ENCODE peak calls at places on chromosomes 7 and 10, in four cellular contexts. S is transverse colon, W is adipocyte, Y is hepatocyte. M is an unnamed sample. For H3K4me1, the result is how much of the 10 kb centered on the place peaks cover.

GRCh38 chr7:81846398-81846797 is 76.6 kb upstream of the HGF start:
- DNase-seq in S (no peak), W (peak), Y (peak), M (no peak)

GRCh38 chr7:157013101-157013500 is 2.6 kb upstream of the MNX1 start:
- DNase-seq in S (no peak), W (no peak), Y (no peak), M (no peak)

GRCh38 chr10:3784510-3785250 is at the start of gene KLF6:
- DNase-seq in S (peak), W (peak), Y (peak), M (peak)

GRCh38 chr10:66717221-66717981 is 208.4 kb upstream of the LRRTM3 start:
- DNase-seq in S (peak), W (no peak), Y (peak), M (no peak)

GRCh38 chr10:132542086-132542775 is 4.6 kb downstream of the INPP5A start:
- DNase-seq in S (no peak), W (no peak), Y (no peak), M (no peak)

GRCh38 chr7:45599851-45600706 is 25.9 kb downstream of the ADCY1 start:
- DNase-seq in S (no peak), W (no peak), Y (no peak), M (no peak)

GRCh38 chr10:114577133-114577532 is 80.9 kb downstream of the ABLIM1 start:
- DNase-seq in S (no peak), W (peak), Y (no peak), M (no peak)

GRCh38 chr7:54858008-54858692 is 99.1 kb upstream of the SEC61G start:
- DNase-seq in S (no peak), W (no peak), Y (no peak), M (no peak)

GRCh38 chr7:74104702-74105101 is 21.1 kb downstream of the LIMK1 start:
- DNase-seq in S (no peak), W (peak), Y (no peak), M (no peak)

GRCh38 chr10:86899670-86900276 is 57.6 kb downstream of the MMRN2 start:
- DNase-seq in S (peak), W (peak), Y (peak), M (peak)

DNA sequence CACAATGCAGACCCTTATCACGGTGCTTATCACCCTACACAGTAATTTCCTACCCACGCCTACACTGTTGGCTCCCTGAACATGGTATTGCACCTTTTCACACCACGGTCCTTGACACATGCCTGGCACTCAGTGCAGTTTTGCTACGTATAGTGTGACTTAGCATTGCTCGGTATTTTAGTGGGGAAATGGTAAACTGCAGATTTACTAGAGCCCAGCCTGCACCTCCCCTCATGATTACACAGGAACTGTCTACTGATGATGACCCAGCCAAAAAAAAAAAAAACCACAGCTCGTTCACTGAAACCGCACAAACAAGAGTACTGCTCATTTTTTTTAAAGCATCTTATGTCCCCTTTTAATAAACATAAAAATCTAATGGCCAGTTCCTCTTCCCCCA is 124.2 kb upstream of the ZNF746 start:
- DNase-seq in S (no peak), W (no peak), Y (no peak), M (no peak)
- H3K4me1 ChIP-seq in S (under half), W (under half), Y (under half), M (under half)

GRCh38 chr10:74117738-74118137 is 32.9 kb downstream of the AP3M1 start:
- DNase-seq in S (no peak), W (no peak), Y (no peak), M (no peak)
- H3K4me1 ChIP-seq in S (under half), W (half or more), Y (under half), M (under half)

GRCh38 chr7:16647435-16647960 is 1.5 kb downstream of the BZW2 start:
- DNase-seq in S (no peak), W (no peak), Y (no peak), M (no peak)

GRCh38 chr7:16649196-16649595 is 3.2 kb downstream of the BZW2 start:
- DNase-seq in S (no peak), W (peak), Y (no peak), M (no peak)

GRCh38 chr7:16650266-16650665 is 4.3 kb downstream of the BZW2 start:
- DNase-seq in S (no peak), W (no peak), Y (no peak), M (no peak)

GRCh38 chr7:16646427-16647081 is 573 bp downstream of the BZW2 start:
- DNase-seq in S (peak), W (peak), Y (peak), M (peak)

DNA sequence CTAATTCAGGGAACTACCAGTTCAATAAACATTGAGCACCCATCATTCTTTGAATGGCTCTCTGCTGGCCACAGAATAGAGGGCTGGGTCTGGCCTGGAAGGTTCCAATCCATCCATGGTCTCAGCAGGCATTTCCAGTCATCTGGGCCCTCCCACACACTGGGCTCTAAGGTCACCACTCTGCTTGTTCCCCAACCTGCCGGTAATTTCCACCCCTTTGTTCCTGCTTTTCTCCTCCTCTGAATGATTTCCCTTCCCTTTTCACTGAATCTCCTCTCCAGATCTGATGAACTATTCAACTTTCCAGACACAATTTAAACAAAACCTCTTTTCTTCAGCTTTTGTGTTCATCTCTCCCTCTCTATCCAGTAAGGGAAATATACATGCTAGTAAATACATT is 2.6 kb downstream of the BZW2 start:
- DNase-seq in S (no peak), W (no peak), Y (no peak), M (no peak)
- H3K4me1 ChIP-seq in S (under half), W (under half), Y (under half), M (under half)

GRCh38 chr7:135275971-135276580 is 42.4 kb downstream of the STRA8 start:
- DNase-seq in S (no peak), W (no peak), Y (no peak), M (no peak)

GRCh38 chr7:135274495-135275268 is 41.0 kb downstream of the STRA8 start:
- DNase-seq in S (peak), W (peak), Y (peak), M (peak)

GRCh38 chr7:135281363-135281949 is 47.8 kb downstream of the STRA8 start:
- DNase-seq in S (peak), W (peak), Y (peak), M (peak)

GRCh38 chr7:135273581-135273980 is 39.9 kb downstream of the STRA8 start:
- DNase-seq in S (no peak), W (no peak), Y (no peak), M (no peak)

DNA sequence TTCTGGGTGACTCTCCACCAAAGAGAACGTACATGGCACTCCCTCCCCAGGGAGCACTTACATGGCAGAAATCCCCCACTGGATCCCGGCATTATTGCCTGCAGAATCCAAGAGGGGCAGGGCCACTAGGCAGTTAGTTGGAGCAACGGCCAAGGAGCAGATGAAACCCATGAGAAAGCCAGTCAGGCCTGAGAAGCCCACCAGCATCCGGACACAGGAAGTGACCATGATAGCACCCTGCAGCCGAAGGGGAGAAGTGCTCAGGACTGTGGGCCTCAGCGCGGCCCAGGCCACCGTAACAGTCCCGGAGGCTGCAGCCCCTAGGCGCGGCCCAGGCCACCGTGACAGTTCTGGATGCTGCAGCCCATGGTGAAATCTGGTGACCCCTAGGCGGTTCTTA is 43.5 kb downstream of the STRA8 start:
- DNase-seq in S (no peak), W (no peak), Y (no peak), M (no peak)
- H3K4me1 ChIP-seq in S (under half), W (under half), Y (under half), M (under half)

GRCh38 chr7:130921391-130922180 is 187.6 kb upstream of the KLF14 start:
- DNase-seq in S (peak), W (peak), Y (no peak), M (peak)

GRCh38 chr7:130920122-130920521 is 186.1 kb upstream of the KLF14 start:
- DNase-seq in S (no peak), W (no peak), Y (no peak), M (no peak)

GRCh38 chr7:130923930-130924329 is 189.9 kb upstream of the KLF14 start:
- DNase-seq in S (no peak), W (no peak), Y (no peak), M (no peak)

GRCh38 chr7:130925136-130925794 is 191.3 kb upstream of the KLF14 start:
- DNase-seq in S (no peak), W (no peak), Y (peak), M (no peak)

DNA sequence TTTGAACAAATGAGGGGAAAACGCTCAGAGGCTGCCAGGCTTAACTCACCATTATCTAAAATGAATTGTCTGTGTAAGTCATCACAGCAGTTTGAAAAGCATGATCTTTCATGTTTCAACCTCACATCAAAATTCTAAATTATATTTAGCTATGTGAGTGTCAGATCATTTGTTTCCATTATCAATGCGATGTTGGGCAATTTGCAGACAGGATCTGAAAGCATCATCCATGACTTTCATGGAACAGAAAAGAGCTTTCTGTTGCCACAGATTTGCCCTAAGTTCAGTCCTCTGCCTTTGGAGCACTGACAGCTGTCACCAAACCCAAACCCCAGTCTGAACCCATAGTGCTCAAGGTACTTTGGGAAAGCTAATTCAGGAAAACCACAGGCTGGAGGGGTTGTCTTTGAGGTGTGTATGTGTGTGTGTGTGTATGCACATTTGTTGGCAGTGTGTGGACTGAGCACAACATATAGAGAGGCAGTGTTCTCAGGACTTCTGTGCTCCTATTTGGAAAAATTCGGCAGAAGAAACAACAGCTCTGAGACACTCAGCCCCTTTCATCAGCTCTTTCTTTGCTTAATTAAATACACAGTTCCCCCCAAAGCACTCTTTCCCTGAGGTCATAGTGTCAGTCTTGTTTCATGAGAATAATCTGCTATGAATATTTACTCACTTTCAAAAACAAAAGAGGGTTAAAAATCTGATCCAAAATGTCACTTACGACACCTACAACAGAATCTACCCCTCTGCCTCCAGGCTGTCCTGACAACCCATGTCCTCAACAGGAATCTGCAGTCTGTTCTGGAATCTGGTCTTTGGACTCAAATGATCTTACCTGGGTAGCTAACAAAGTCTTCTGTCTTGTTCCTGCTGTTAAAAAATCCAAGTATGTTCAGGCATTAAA is 188.5 kb upstream of the KLF14 start:
- DNase-seq in S (no peak), W (no peak), Y (no peak), M (no peak)
- H3K4me1 ChIP-seq in S (half or more), W (half or more), Y (under half), M (under half)

DNA sequence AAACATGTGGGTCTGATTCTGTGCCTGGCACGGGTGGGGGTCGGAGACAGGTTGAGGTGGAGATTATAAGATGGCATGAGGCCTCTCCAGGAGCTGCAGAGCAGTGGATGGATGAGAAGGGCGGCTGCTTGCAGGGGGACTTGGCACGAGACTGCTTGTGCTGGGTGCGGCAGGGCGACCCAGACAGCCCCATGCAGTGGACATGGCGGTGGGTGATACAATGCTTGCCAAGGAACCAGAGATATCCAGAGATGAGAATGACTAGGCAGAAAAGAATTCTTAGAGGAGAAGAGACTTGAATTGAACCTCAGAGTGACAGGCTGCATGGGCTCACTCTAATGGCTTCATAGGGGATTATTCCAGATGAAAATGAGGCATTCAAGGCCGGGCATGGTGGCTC is 145.4 kb downstream of the NEURL1 start:
- DNase-seq in S (no peak), W (no peak), Y (no peak), M (no peak)
- H3K4me1 ChIP-seq in S (under half), W (half or more), Y (under half), M (under half)

GRCh38 chr10:17062493-17063487 is 66.8 kb downstream of the CUBN start:
- DNase-seq in S (no peak), W (peak), Y (peak), M (no peak)

GRCh38 chr10:17066801-17067200 is 62.8 kb downstream of the CUBN start:
- DNase-seq in S (no peak), W (no peak), Y (no peak), M (no peak)

GRCh38 chr10:17065273-17065672 is 64.3 kb downstream of the CUBN start:
- DNase-seq in S (no peak), W (no peak), Y (no peak), M (no peak)

GRCh38 chr10:17066000-17066399 is 63.6 kb downstream of the CUBN start:
- DNase-seq in S (no peak), W (no peak), Y (no peak), M (no peak)

GRCh38 chr10:17064435-17064834 is 65.2 kb downstream of the CUBN start:
- DNase-seq in S (no peak), W (peak), Y (no peak), M (no peak)
- H3K4me1 ChIP-seq in S (under half), W (under half), Y (under half), M (under half)

GRCh38 chr7:116231543-116232401 is 21.4 kb downstream of the TES start:
- DNase-seq in S (no peak), W (peak), Y (peak), M (no peak)
- H3K4me1 ChIP-seq in S (under half), W (half or more), Y (under half), M (under half)